ENCODE peak calls at places on chromosomes 5 and 9, in five cellular contexts. B, F, E, M and S are unnamed samples.

GRCh38 chr5:139710370-139711066 is 62.4 kb downstream of the CXXC5 start:
- DNase-seq in B (peak; percentile 64), F (peak; percentile 49), E (peak; percentile 70), M (peak; percentile 54), S (no peak)

GRCh38 chr5:169637856-169638190 is 748 bp downstream of the DOCK2 start:
- DNase-seq in B (peak; percentile 41), F (no peak), E (no peak), M (peak; percentile 39), S (no peak)

GRCh38 chr9:22354699-22355384 is 91.8 kb upstream of the DMRTA1 start:
- DNase-seq in B (no peak), F (no peak), E (no peak), M (no peak), S (no peak)

GRCh38 chr5:81235287-81236072 is 2.4 kb downstream of the CKMT2 start:
- DNase-seq in B (no peak), F (no peak), E (no peak), M (no peak), S (no peak)

GRCh38 chr5:153807796-153808195 is 230.9 kb downstream of the FAM114A2 start:
- DNase-seq in B (no peak), F (no peak), E (no peak), M (no peak), S (no peak)

GRCh38 chr9:110538169-110538568 is 41.4 kb downstream of the SVEP1 start:
- DNase-seq in B (no peak), F (peak; percentile 94), E (no peak), M (no peak), S (no peak)

GRCh38 chr9:95506438-95506691 is 10.4 kb downstream of the PTCH1 start:
- DNase-seq in B (no peak), F (peak; percentile 49), E (no peak), M (no peak), S (no peak)

GRCh38 chr9:72524820-72525539 is 3.6 kb downstream of the TMC1 start:
- DNase-seq in B (no peak), F (peak; percentile 95), E (no peak), M (peak; percentile 70), S (no peak)

GRCh38 chr5:168740821-168741213 is 161.6 kb upstream of the PANK3 start:
- DNase-seq in B (no peak), F (no peak), E (no peak), M (no peak), S (no peak)

GRCh38 chr9:6506571-6506970 is 93.6 kb downstream of the UHRF2 start:
- DNase-seq in B (no peak), F (peak; percentile 41), E (no peak), M (no peak), S (no peak)

GRCh38 chr5:114184006-114184405 is 177.9 kb upstream of the KCNN2 start:
- DNase-seq in B (no peak), F (no peak), E (no peak), M (no peak), S (no peak)

GRCh38 chr5:61916621-61917620 is 389.1 kb upstream of the KIF2A start:
- DNase-seq in B (no peak), F (peak; percentile 24), E (no peak), M (no peak), S (no peak)

GRCh38 chr9:113536483-113537226 is 73.1 kb downstream of the RGS3 start:
- DNase-seq in B (no peak), F (no peak), E (no peak), M (no peak), S (peak; percentile 53)

GRCh38 chr9:27183701-27184100 is 74.7 kb downstream of the TEK start:
- DNase-seq in B (no peak), F (no peak), E (no peak), M (peak; percentile 31), S (no peak)

GRCh38 chr9:14813336-14814020 is 90.9 kb upstream of the CER1 start:
- DNase-seq in B (no peak), F (peak; percentile 33), E (no peak), M (no peak), S (no peak)

GRCh38 chr9:92911496-92912475 is 33.9 kb upstream of the ZNF484 start:
- DNase-seq in B (no peak), F (peak; percentile 6), E (no peak), M (no peak), S (no peak)

GRCh38 chr9:124574944-124575343 is 67.7 kb upstream of the NR5A1 start:
- DNase-seq in B (no peak), F (peak; percentile 78), E (no peak), M (no peak), S (no peak)

GRCh38 chr5:107470007-107470582 is 200.6 kb downstream of the EFNA5 start:
- DNase-seq in B (no peak), F (no peak), E (no peak), M (no peak), S (no peak)

GRCh38 chr5:107468286-107468685 is 202.5 kb downstream of the EFNA5 start:
- DNase-seq in B (no peak), F (no peak), E (no peak), M (no peak), S (no peak)

GRCh38 chr5:107467137-107467932 is 203.4 kb downstream of the EFNA5 start:
- DNase-seq in B (no peak), F (no peak), E (no peak), M (no peak), S (no peak)

GRCh38 chr5:107469485-107469884 is 201.3 kb downstream of the EFNA5 start:
- DNase-seq in B (no peak), F (peak; percentile 73), E (no peak), M (no peak), S (no peak)

DNA sequence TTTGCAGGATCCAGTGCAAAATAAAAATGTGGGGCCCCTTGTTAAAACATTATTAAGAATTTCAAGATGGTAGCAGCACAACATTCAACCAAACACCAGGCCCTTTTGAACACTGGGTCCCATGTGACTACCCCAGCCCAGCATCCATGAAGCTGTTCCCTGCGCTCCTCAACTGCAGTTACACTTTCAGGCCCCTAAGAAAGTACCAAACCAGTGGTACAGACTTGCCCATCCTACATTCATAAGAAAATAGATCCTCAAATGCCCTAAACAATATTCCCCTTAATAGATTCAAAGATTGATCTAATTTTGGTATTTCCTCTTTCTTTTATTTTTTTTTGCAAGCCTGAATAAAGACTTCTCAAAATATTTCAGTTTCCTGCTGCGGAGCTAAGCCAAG is 201.7 kb downstream of the EFNA5 start:
- DNase-seq in B (no peak), F (no peak), E (no peak), M (no peak), S (no peak)
- TF ChIP-seq CTCF in B (no peak), F (no peak), E (no peak), M (no peak), S (no peak)

GRCh38 chr5:170863646-170864045 is 1.8 kb downstream of the RANBP17 start:
- DNase-seq in B (no peak), F (peak; percentile 65), E (no peak), M (no peak), S (no peak)

GRCh38 chr5:170860415-170860814 is 1.4 kb upstream of the RANBP17 start:
- DNase-seq in B (no peak), F (no peak), E (no peak), M (no peak), S (no peak)

GRCh38 chr5:170861295-170861854 is 443 bp upstream of the RANBP17 start:
- DNase-seq in B (no peak), F (no peak), E (no peak), M (no peak), S (no peak)

GRCh38 chr5:170860818-170861217 is 1.0 kb upstream of the RANBP17 start:
- DNase-seq in B (no peak), F (no peak), E (no peak), M (no peak), S (no peak)

DNA sequence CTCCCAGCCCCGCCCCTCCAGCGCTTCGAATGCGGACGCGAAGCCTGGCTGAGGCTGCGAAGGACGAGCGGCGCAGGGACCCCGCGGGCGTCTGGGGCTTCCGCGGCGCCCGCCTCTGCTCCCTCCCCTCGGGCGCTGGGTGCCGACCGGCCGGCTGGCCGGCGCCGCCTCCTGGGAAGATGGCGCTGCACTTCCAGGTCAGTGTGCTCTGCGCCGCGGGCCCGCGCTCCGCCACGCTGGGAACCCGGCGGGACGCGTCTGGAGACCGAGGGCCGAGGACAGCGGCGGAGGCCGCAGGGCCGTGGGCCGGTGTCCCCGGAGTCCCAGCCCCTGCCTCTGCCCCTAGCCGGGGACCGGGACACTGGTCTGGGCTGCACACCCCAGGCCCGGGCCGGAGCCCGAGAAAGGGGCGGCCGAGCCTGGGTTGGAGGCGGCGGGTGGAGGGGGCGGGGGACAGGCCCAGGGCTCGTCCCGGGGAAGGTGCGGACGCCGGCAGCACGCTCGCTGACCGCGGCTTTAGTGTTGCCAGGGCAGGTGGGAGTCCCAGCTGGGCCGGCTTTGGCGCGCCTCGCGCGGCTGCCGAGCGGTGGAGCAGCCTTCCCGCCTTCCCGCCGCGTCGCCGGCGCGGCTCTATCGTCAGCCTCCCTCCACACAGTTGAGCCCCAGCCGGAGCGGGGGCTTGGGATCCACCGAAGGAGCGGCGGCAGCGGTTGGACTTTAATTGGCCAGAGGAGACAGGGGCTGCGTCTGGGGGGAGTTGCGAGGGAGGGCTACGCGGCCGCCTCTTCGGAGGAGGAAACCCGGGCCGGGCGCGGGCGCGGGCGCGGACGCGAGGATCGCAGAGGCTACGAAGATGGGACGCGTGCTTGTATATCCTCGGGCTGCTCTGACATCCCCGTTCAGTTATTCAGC is at the start of gene RANBP17:
- DNase-seq in B (no peak), F (peak; percentile 67), E (peak; percentile 88), M (peak; percentile 60), S (peak; percentile 65)
- TF ChIP-seq CTCF in B (no peak), F (no peak), E (no peak), M (no peak), S (peak; percentile 19)

DNA sequence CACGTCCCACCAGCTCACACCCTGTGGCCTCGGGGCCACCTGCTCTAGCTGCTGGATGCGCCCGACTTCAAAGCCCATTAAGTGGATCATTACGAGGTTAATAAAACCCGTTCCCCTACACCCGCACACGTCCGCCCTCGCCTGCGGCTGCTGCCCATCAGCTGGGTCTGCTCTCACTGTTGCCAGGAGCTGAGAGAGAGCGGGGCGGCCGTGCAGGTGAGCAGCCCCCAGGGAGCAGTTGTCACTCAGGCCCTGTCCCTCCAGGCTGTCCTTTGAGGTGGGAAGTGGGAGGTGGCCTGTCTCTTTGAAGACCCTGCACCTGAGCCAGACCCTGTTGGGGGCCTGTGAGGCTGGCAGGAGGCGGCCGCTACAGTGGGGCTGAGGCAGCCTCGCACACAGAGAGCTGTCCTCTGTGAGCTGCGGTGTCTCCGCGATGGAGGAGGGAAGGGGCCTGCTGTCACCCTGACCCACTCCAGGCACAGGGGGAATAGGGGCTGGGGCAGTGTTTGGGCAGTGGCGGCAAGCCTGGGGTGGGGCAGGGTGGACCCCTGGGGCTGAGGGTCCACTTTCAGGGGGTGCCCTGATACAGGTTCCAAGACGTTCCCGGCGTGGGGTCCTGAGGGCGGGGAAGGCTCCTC is 12.8 kb upstream of the UNC5A start:
- DNase-seq in B (no peak), F (no peak), E (no peak), M (no peak), S (no peak)
- TF ChIP-seq CTCF in B (no peak), F (no peak), E (no peak), M (no peak), S (no peak)

DNA sequence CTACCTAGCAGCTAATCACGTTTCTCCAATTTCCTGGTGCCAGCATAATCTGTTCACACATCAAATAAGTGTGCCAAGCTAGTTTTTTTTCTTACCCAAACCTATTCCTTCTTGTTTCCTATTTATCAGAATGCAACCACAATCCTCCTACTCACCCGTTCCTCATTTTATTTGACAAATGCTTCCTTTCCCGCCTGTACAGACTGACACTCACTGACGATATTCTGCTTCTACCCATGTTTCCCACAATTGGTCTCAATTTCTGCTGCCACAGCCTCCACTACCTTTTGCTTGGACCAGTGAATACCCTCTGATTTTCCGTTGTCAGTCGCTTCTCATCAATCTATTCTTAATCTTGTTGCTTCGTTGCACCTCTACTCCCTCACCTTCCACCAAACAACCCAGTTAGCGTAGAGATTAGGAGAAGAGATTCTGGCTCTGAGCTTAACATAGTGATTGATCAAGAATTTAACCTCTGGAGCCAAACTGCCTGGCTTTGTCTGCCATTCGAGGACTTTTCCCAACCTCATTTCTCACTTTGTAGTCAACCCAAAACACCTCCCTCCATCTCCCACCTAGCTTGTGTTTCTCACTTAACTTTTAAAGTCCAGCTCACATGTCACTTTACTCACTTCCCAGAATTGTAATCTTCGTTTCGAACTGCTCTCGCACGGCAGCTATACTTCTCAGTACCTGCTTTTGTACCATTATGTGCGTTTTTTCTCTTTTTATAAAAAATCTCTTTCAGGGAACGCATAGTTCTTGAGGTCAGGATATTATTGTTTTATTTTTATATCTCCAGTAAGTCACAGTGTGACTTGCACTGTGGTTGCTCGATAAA is 686 bp upstream of the TMEM38B start:
- DNase-seq in B (no peak), F (no peak), E (no peak), M (no peak), S (no peak)
- TF ChIP-seq CTCF in B (no peak), F (no peak), E (no peak), M (no peak), S (no peak)